ENCODE peak calls at places on chromosomes 12 and 14, in six cellular contexts. I is breast epithelium, P is endothelial cell of umbilical vein, X is heart left ventricle, F is sigmoid colon, T is ovary. S is an unnamed sample.

GRCh38 chr12:103247531-103247930 is 248.2 kb downstream of the C12orf42 start:
- DNase-seq in I (no peak), P (no peak), X (no peak), F (no peak), T (no peak), S (no peak)

GRCh38 chr12:26994109-26994508 is 20.1 kb downstream of the TM7SF3 start:
- DNase-seq in I (no peak), P (no peak), X (no peak), F (no peak), T (no peak), S (no peak)

GRCh38 chr12:104455594-104456416 is 943 bp upstream of the CHST11 start:
- DNase-seq in I (no peak), P (peak; percentile 9), X (no peak), F (no peak), T (no peak), S (no peak)

GRCh38 chr14:100072783-100073346 is 7.6 kb downstream of the EVL start:
- DNase-seq in I (peak; percentile 77), P (no peak), X (no peak), F (no peak), T (no peak), S (peak; percentile 84)

GRCh38 chr12:34396006-34396860 is 373.9 kb downstream of the ALG10 start:
- DNase-seq in I (peak; percentile 20), P (no peak), X (peak; percentile 8), F (peak; percentile 36), T (peak; percentile 14), S (peak; percentile 22)

GRCh38 chr14:69114763-69115162 is 38.2 kb downstream of the DCAF5 start:
- DNase-seq in I (no peak), P (no peak), X (no peak), F (no peak), T (no peak), S (no peak)

GRCh38 chr12:130017571-130018449 is 114.0 kb upstream of the TMEM132D start:
- DNase-seq in I (no peak), P (no peak), X (no peak), F (peak; percentile 19), T (peak; percentile 41), S (no peak)

GRCh38 chr12:104938371-104938770 is 19.7 kb downstream of the SLC41A2 start:
- DNase-seq in I (no peak), P (no peak), X (no peak), F (no peak), T (no peak), S (no peak)

GRCh38 chr14:92122351-92122677 is 545 bp downstream of the CPSF2 start:
- DNase-seq in I (no peak), P (peak; percentile 65), X (peak; percentile 37), F (no peak), T (no peak), S (no peak)

GRCh38 chr12:57898308-57898970 is 42.9 kb upstream of the ATP23 start:
- DNase-seq in I (no peak), P (peak; percentile 57), X (no peak), F (no peak), T (no peak), S (peak; percentile 39)

GRCh38 chr12:27644446-27644845 is 51.8 kb upstream of the REP15 start:
- DNase-seq in I (no peak), P (peak; percentile 55), X (no peak), F (no peak), T (no peak), S (no peak)

GRCh38 chr12:109273354-109273753 is 35.7 kb downstream of the FOXN4 start:
- DNase-seq in I (no peak), P (no peak), X (no peak), F (no peak), T (no peak), S (no peak)

GRCh38 chr14:100030441-100031153 is 34.6 kb upstream of the EVL start:
- DNase-seq in I (no peak), P (peak; percentile 52), X (no peak), F (no peak), T (no peak), S (no peak)

GRCh38 chr14:50000215-50001145 is 107.6 kb downstream of the ARF6 start:
- DNase-seq in I (peak; percentile 72), P (peak; percentile 67), X (peak; percentile 78), F (peak; percentile 83), T (peak; percentile 62), S (peak; percentile 92)
- TF ChIP-seq POLR2A in I (no peak), P (no peak), X (no peak), F (peak; percentile 29), T (no peak), S (peak; percentile 53)

GRCh38 chr12:124422570-124423523 is 128.0 kb downstream of the RFLNA start:
- DNase-seq in I (peak; percentile 90), P (peak; percentile 90), X (peak; percentile 95), F (peak; percentile 97), T (peak; percentile 98), S (peak; percentile 29)
- H3K4me3 ChIP-seq in I (peak overlapping the region; percentile 35), P (no peak overlapping the region), X (peak overlapping the region; percentile 8), F (peak overlapping the region; percentile 26), T (peak overlapping the region; percentile 31), S (peak overlapping the region; percentile 28)

GRCh38 chr12:90036641-90037040 is 328.0 kb upstream of the ATP2B1 start:
- DNase-seq in I (no peak), P (peak; percentile 13), X (no peak), F (no peak), T (no peak), S (no peak)
- H3K4me1 ChIP-seq in I (no peaks in the 10 kb centered on the region), P (peaks cover 10% of the 10 kb centered on the region), X (no peaks in the 10 kb centered on the region), F (no peaks in the 10 kb centered on the region), T (no peaks in the 10 kb centered on the region), S (no peaks in the 10 kb centered on the region)

GRCh38 chr12:106865685-106866084 is 90.0 kb upstream of the TMEM263 start:
- DNase-seq in I (no peak), P (no peak), X (no peak), F (no peak), T (no peak), S (no peak)
- TF ChIP-seq POLR2A in I (no peak), P (no peak), X (no peak), F (no peak), T (no peak), S (no peak)